ENCODE peak calls at places on chromosomes 16 and 17, in eight cellular contexts. X is lung; M is T-cell; P is A549; E is progenitor cell of endocrine pancreas; G is NCI-H2081; O is astrocyte of the cerebellum; U is activated CD8-positive, alpha-beta memory T cell treated with anti-CD3 and anti-CD28 coated beads for 48 hours. J is an unnamed sample.

GRCh38 chr16:78523212-78523995 is 423.9 kb downstream of the WWOX start:
- DNase-seq in O (no peak), E (no peak), X (no peak), U (no peak), P (no peak), G (peak), M (no peak), J (no peak)

GRCh38 chr17:48219605-48220004 is 112.0 kb downstream of the SNX11 start:
- DNase-seq in E (no peak), O (no peak), P (no peak), X (no peak), G (no peak), U (no peak), M (no peak), J (no peak)

GRCh38 chr17:82615084-82616020 is 32.9 kb downstream of the WDR45B start:
- DNase-seq in P (no peak), M (no peak), E (no peak), G (no peak), X (no peak), O (no peak), U (no peak), J (no peak)

GRCh38 chr17:80425835-80426426 is 11.0 kb downstream of the ENDOV start:
- DNase-seq in X (no peak), M (no peak), P (no peak), O (no peak), G (no peak), U (no peak), E (no peak), J (no peak)

GRCh38 chr16:57300387-57301125 is 16.1 kb upstream of the PLLP start:
- DNase-seq in O (peak), U (peak), G (peak), X (peak), M (peak), P (peak), E (peak), J (peak)

GRCh38 chr17:9350083-9350482 is 225.5 kb downstream of the STX8 start:
- DNase-seq in M (no peak), O (peak), E (no peak), P (no peak), G (no peak), X (no peak), U (no peak), J (no peak)

GRCh38 chr16:19907161-19907992 is 22.7 kb upstream of the GPRC5B start:
- DNase-seq in G (peak), E (peak), P (peak), M (peak), X (peak), O (peak), U (peak), J (peak)

GRCh38 chr16:19008245-19008644 is 24.5 kb downstream of the TMC7 start:
- DNase-seq in X (no peak), U (no peak), G (no peak), O (peak), P (no peak), E (no peak), M (no peak), J (no peak)

GRCh38 chr17:7490144-7490543 is 6.0 kb downstream of the POLR2A start:
- DNase-seq in M (no peak), U (no peak), G (no peak), X (no peak), P (no peak), E (no peak), O (no peak), J (no peak)

GRCh38 chr16:70576431-70577255 is 53.0 kb downstream of the SF3B3 start:
- DNase-seq in U (no peak), P (no peak), O (no peak), X (no peak), M (no peak), E (no peak), G (peak), J (peak)

GRCh38 chr16:12433691-12434390 is 369.8 kb downstream of the CPPED1 start:
- DNase-seq in U (no peak), E (no peak), G (no peak), M (no peak), O (no peak), X (no peak), P (no peak), J (no peak)

GRCh38 chr16:57783883-57784282 is 18.4 kb downstream of the KIFC3 start:
- DNase-seq in O (no peak), P (no peak), E (no peak), X (no peak), M (no peak), G (no peak), U (no peak), J (no peak)

GRCh38 chr16:30068333-30068732 is 2.8 kb downstream of the ALDOA start:
- DNase-seq in U (no peak), E (no peak), M (no peak), G (no peak), P (no peak), X (no peak), O (no peak), J (no peak)

GRCh38 chr17:3870871-3871306 is 22.0 kb downstream of the CAMKK1 start:
- DNase-seq in X (no peak), E (no peak), M (no peak), O (no peak), G (no peak), P (no peak), U (no peak), J (no peak)

GRCh38 chr17:13337864-13338371 is 263.8 kb downstream of the HS3ST3A1 start:
- DNase-seq in G (peak), X (no peak), P (peak), U (no peak), M (no peak), O (peak), E (no peak), J (peak)

GRCh38 chr16:86396918-86397317 is 113.4 kb upstream of the FOXF1 start:
- DNase-seq in X (no peak), G (no peak), O (peak), U (no peak), E (no peak), P (no peak), M (no peak), J (no peak)

J was measured in DMS 273 treated with DMSO at 0.1 percent for 48 hours.